ENCODE peak calls at places on chromosomes 6 and 20, in five cellular contexts. O is lower leg skin, J is transverse colon, F is endothelial cell, I is omental fat pad. H is an unnamed sample.

GRCh38 chr20:17859616-17860232 is 108.9 kb downstream of the SNX5 start:
- DNase-seq in O (no peak), I (no peak), F (no peak), J (no peak), H (no peak)

GRCh38 chr20:53606364-53606985 is 12.8 kb upstream of the ZNF217 start:
- DNase-seq in I (no peak), F (no peak), J (no peak), O (peak; percentile 33), H (no peak)

GRCh38 chr6:35058041-35058675 is 83.0 kb downstream of the TCP11 start:
- DNase-seq in F (no peak), J (no peak), I (no peak), O (no peak), H (no peak)

GRCh38 chr6:139829557-139829956 is 455.1 kb upstream of the CITED2 start:
- DNase-seq in O (no peak), F (no peak), I (no peak), J (no peak), H (no peak)

GRCh38 chr20:48761023-48761785 is 66.6 kb downstream of the PREX1 start:
- DNase-seq in F (no peak), I (no peak), O (no peak), J (peak; percentile 57), H (no peak)

GRCh38 chr6:2209226-2209809 is 36.1 kb downstream of the GMDS start:
- DNase-seq in I (no peak), O (no peak), J (peak; percentile 77), F (peak; percentile 66), H (peak; percentile 50)

GRCh38 chr6:7106752-7107577 is 796 bp upstream of the RREB1 start:
- DNase-seq in I (no peak), O (peak; percentile 29), J (peak; percentile 58), F (peak; percentile 10), H (peak; percentile 34)

GRCh38 chr6:141105481-141105880 is 1027.2 kb upstream of the GJE1 start:
- DNase-seq in O (no peak), I (no peak), J (no peak), F (no peak), H (no peak)

DNA sequence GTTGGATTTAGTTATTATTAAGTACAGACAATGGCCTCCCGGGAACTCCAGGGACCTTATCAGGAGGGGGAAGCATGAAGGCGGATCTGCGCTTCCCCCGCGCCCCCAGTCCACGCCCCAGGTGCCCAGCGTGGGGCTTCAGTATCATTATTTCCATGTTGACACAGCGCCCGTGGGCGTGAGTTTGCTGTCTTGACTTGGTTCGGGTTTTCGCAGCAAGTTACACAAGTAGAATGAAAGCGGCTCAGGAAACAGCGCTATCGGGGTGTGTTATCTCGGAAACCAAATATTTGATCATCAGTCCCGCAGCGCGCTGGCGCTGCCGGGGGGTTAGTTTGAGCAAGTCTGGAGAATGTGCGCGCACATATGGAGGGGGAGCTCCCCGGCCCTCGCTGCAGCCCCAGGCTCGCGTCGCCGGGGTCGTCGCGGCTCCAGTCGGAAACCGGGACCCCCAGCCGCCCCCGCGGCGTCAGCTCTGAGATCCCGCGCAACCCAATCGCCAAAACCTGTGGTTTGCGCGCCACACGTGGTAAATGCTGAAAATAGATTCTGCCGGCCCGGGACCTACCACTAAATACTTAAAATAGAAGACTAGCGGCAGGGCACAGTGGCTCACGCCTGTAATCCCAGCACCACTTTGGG is 2.2 kb downstream of the BMP7 start:
- DNase-seq in J (no peak), F (no peak), O (no peak), I (no peak), H (no peak)
- TF ChIP-seq CTCF in J (no peak), F (no peak), O (no peak), I (no peak), H (peak; percentile 16)

GRCh38 chr6:88157106-88157505 is 9.0 kb downstream of the CNR1 start:
- DNase-seq in J (no peak), I (no peak), O (no peak), F (no peak), H (no peak)
- TF ChIP-seq CTCF in J (no peak), I (no peak), O (no peak), F (no peak), H (no peak)

GRCh38 chr6:22737331-22737730 is 168.0 kb downstream of the HDGFL1 start:
- DNase-seq in O (peak; percentile 13), J (peak; percentile 13), F (peak; percentile 59), I (no peak), H (peak; percentile 5)
- TF ChIP-seq CTCF in O (no peak), J (peak; percentile 47), F (no peak), I (no peak), H (peak; percentile 17)

DNA sequence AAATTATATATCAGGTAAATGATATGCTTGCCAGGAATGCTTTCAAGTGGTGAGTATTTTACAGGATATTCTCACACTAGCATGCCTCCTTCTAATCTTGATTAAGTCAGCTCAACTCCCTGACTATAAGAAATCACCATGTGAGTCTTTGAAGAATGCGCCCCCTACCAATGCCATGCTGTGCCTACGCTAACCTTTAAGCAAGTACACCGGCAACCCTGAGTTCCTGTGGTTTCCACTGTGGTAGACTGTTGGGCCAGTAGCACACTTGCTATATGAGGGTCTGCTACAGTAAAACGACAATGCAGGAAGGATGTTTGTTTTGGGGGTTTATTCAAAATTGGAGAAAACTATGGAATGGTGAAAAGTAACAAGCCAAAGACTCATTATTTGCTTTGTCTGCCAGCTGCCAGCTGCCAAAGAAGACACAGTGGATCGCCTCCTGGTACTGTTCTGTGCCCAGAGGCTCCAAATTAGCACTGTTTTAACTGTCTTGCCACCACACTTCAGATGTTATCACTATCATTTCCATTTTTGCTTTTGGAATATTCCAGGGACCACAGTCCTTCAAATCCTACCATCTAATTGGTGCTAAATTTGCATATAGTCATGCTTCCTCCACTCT is 333.5 kb downstream of the RNGTT start:
- DNase-seq in I (no peak), J (no peak), O (no peak), F (peak; percentile 15), H (no peak)
- TF ChIP-seq CTCF in I (no peak), J (no peak), O (no peak), F (no peak), H (no peak)

DNA sequence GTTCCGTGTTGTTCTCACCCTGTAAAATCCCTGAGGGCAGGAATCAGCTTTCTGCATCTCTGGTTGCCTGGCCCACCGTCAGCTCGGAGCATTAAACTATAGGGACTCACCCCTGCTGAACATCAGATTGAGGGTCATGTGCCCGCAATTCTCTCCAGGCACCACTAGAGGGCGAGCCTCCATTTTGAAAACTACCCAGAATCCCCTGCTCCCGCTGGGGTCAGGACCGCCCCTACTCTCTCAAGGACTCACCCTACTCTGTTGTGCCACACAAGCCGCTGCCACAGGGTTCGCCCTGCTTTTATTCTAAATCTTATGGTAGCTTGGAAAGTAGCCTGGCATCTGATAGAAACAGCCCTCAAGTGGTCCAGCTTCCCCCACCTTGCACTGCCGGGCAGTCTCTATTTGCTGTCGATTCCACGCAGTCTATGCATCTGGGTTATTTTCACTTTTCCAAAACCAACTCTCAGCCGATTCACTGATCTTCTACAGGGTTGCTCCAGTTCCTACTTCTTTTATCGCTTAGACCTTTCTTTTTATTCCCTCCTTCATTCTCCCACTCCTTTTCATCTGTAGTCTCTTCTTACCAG is 244.1 kb upstream of the QKI start:
- DNase-seq in F (no peak), O (no peak), J (no peak), I (no peak), H (no peak)
- TF ChIP-seq CTCF in F (peak; percentile 97), O (no peak), J (peak; percentile 42), I (no peak), H (peak; percentile 31)

DNA sequence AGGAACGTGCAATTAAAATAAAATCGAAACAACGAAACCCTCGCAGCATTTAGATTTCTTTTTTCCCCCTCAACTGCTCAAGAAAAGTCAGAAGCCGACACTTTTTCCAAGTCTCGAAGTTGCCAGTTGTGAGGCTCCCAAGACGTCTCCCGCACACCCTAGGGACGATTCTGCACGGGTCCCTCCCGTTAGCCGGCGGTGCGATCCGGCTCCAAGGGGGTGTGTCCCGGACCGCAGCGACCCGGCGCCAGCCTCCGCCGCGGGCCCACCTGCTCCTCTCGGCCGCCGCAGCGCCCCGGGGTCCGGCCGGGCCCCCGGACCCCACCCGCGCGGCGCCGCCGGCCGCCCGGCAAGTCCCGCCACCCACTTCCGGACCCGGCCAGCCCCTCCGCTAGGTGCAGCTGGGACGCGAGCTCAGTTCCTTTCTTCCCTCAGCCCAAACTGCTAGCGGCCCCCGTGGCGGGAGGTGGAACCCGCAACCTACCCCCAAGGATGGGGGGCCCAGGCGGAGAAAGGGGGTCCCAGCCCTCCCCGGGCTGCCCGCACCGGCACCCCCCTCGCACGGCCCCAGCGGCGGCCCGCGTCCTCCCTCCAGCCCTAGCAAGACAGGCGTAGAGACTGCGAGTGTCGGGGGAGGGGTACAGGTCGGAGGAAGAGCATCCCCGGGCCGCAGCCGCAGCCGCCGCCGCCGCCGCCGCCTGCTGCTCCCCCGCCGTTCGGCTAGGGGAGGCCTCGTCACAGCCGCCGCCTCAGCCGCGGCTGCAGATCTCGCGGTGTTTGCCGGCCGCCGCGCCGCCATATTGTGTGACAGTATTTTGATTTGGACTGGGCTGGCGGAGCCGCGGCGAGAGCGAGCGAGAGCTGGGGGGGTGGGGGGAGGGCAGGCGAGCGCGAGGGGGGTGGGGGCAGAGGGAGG is 514 bp upstream of the TAB2 start:
- DNase-seq in O (peak; percentile 85), J (peak; percentile 90), F (peak; percentile 91), I (peak; percentile 56), H (peak; percentile 83)
- TF ChIP-seq CTCF in O (peak; percentile 35), J (no peak), F (no peak), I (no peak), H (no peak)

GRCh38 chr20:12287575-12287974 is 369.9 kb downstream of the BTBD3 start:
- DNase-seq in I (no peak), O (no peak), F (no peak), J (no peak), H (peak; percentile 14)
- TF ChIP-seq CTCF in I (no peak), O (no peak), F (no peak), J (no peak), H (peak; percentile 15)

DNA sequence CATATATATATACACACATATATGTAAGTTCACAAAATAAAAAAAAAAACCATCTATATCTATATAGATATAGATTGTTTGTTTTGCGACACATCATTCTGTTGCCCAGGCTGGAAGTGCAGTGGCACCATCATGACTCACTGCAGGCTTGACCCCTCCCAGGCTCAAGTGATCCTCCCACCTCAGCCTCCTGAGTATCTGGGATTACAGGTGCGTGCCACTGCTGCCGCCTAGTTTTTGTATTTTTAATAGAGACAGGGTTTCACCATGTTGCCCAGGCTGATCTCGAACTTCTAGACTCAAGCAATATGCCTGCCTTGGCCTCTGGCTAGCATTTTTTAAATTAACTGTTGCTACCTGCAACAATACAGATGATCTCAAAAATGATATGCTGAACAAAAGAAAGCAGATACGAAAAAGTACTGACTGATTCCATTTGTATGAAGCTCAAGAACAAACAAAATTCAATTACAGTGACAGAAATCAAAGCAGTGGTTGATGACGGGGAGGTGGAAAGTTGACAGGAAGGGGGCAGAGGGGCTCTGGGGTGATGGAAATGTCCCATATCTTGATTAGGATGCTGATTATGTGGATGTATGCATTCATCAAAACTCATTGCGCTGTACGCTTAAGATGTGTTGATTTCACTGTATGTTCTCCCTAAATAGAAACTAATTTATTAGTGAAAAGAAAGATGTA is 49.6 kb downstream of the ATXN1 start:
- DNase-seq in I (no peak), O (no peak), F (no peak), J (peak; percentile 37), H (no peak)
- TF ChIP-seq CTCF in I (no peak), O (no peak), F (no peak), J (no peak), H (no peak)